ENCODE peak calls at places on chromosomes 2 and 18, in four cellular contexts. M is A549, J is HepG2, K is H1. H is an unnamed sample.

GRCh38 chr2:1675633-1676032 is 68.7 kb downstream of the PXDN start:
- DNase-seq in M (peak), J (no peak), K (no peak), H (no peak)

GRCh38 chr18:3177902-3178687 is 41.7 kb downstream of the MYOM1 start:
- DNase-seq in M (no peak), J (no peak), K (no peak), H (peak)

GRCh38 chr2:160205511-160205910 is 5.4 kb upstream of the ITGB6 start:
- DNase-seq in M (peak), J (peak), K (no peak), H (no peak)

GRCh38 chr2:182452456-182452990 is 25.7 kb upstream of the PDE1A start:
- DNase-seq in M (no peak), J (no peak), K (no peak), H (no peak)

GRCh38 chr2:160516547-160517365 is 23.1 kb upstream of the RBMS1 start:
- DNase-seq in M (no peak), J (no peak), K (no peak), H (no peak)

GRCh38 chr2:128384956-128385355 is 66.3 kb upstream of the HS6ST1 start:
- DNase-seq in M (no peak), J (no peak), K (no peak), H (no peak)

GRCh38 chr2:85266424-85267041 is 61.3 kb downstream of the TGOLN2 start:
- DNase-seq in M (peak), J (peak), K (no peak), H (peak)

GRCh38 chr2:179814050-179814449 is 47.4 kb downstream of the ZNF385B start:
- DNase-seq in M (no peak), J (no peak), K (no peak), H (no peak)

GRCh38 chr2:171136024-171136423 is 24.7 kb downstream of the TLK1 start:
- DNase-seq in M (no peak), J (no peak), K (no peak), H (no peak)

GRCh38 chr2:240786871-240787311 is 33.1 kb downstream of the KIF1A start:
- DNase-seq in M (no peak), J (no peak), K (no peak), H (no peak)

GRCh38 chr2:196277002-196277401 is 105.6 kb upstream of the STK17B start:
- DNase-seq in M (no peak), J (no peak), K (no peak), H (peak)

GRCh38 chr2:196275646-196276352 is 104.4 kb upstream of the STK17B start:
- DNase-seq in M (peak), J (no peak), K (no peak), H (no peak)

GRCh38 chr2:196271786-196272185 is 100.4 kb upstream of the STK17B start:
- DNase-seq in M (no peak), J (no peak), K (no peak), H (no peak)

GRCh38 chr2:196276421-196276820 is 105.0 kb upstream of the STK17B start:
- DNase-seq in M (no peak), J (peak), K (no peak), H (no peak)

GRCh38 chr2:196274387-196274809 is 103.0 kb upstream of the STK17B start:
- DNase-seq in M (no peak), J (no peak), K (no peak), H (no peak)
- TF ChIP-seq PHF8 in M (no peak), J (no peak), K (no peak), H (no peak)

DNA sequence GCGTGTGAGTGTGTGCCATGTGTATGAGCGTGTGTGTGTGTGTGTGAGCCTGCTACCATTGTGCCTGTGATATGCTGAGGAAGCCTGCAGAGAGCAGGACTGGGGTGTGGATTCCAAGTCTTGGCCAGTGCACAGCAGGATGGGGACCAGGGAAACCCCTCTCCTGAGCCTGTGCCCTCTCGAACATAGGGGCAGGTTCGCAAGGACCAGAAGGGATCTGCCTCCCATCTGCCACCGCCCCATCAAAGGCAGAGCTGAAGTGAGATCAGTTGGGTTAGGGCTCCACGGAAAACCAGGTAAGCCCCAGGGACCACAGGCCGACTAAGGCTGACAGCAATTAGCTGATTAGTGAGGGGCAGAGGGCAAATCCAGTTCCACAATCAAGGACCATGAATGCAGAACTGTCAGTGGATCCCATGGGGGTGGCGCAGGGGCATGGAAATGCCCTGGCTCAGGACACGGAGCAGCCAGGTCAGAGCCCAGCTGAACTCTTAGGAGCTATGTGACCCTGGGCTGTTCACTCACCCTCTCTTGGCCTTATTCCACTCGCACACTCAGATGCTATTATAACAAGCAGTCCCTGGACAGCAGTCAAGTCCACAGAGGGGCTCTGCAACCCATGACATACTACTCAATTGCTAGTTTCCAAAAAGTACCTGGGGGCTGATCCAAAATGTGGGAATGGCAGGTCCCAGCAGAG is 84.2 kb upstream of the ID2 start:
- DNase-seq in M (no peak), J (no peak), K (no peak), H (no peak)
- TF ChIP-seq PHF8 in M (no peak), J (no peak), K (no peak), H (no peak)

GRCh38 chr18:47417807-47418206 is 166.3 kb upstream of the SKOR2 start:
- DNase-seq in M (no peak), J (no peak), K (no peak), H (no peak)
- TF ChIP-seq PHF8 in M (no peak), J (no peak), K (no peak), H (no peak)

GRCh38 chr18:35345460-35345921 is 1.3 kb upstream of the ZNF24 start:
- DNase-seq in M (no peak), J (peak), K (no peak), H (peak)
- TF ChIP-seq PHF8 in M (no peak), J (no peak), K (no peak), H (no peak)

GRCh38 chr18:37483984-37484892 is 81.4 kb downstream of the CELF4 start:
- DNase-seq in M (no peak), J (no peak), K (peak), H (no peak)
- TF ChIP-seq PHF8 in M (no peak), J (no peak), K (no peak), H (no peak)

DNA sequence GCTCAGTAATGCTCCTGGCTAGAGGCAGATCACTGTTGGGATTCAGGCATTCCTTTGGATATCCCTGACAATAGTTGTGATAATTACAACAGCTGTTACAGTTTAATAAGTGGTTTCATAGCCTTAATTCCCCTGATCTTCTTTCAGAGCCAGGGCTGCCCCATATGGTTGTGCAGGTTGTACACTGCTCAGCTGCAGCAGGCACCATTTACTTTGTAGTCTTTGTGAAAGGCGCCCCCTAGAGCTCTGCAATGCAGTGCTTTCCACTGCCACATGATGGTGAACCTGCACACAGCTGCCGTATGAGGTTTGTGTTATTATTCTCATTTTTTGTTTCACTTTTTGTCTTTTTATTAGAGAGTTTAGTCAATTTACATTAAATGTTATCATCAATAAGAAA is 239.1 kb downstream of the KCNS3 start:
- DNase-seq in M (peak), J (peak), K (no peak), H (no peak)
- TF ChIP-seq PHF8 in M (no peak), J (no peak), K (no peak), H (no peak)

GRCh38 chr18:48490641-48491040 is 48.2 kb upstream of the CTIF start:
- DNase-seq in M (no peak), J (no peak), K (no peak), H (no peak)

GRCh38 chr18:48485828-48486405 is 52.9 kb upstream of the CTIF start:
- DNase-seq in M (no peak), J (peak), K (no peak), H (no peak)

GRCh38 chr18:48486762-48487161 is 52.1 kb upstream of the CTIF start:
- DNase-seq in M (peak), J (no peak), K (no peak), H (no peak)

GRCh38 chr18:48492880-48493279 is 46.0 kb upstream of the CTIF start:
- DNase-seq in M (no peak), J (no peak), K (no peak), H (no peak)

DNA sequence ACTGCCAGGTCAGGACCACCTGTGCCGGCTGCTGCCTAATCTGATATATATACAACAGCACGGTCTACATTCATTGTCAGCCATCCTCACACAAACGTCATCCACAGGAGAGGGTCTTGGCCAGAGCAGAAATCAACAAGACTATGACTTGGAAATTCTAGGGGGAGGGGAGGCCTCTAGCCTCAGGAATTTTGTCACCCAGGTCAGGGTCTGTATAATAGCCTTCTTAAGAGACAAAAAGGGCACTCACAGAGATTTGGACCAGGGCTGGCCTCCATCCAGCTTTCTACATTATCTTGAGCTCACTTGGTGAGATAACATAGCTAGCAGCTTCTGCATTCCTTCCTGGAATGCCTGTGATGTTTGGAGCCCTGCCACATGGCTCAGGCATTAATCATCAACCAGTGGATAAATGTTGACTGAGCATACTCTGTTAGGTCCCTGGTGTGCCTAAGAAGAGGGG is 50.4 kb upstream of the CTIF start:
- DNase-seq in M (peak), J (peak), K (no peak), H (no peak)
- TF ChIP-seq PHF8 in M (no peak), J (no peak), K (no peak), H (no peak)

GRCh38 chr18:21499997-21500396 is 100.5 kb downstream of the ESCO1 start:
- DNase-seq in M (no peak), J (no peak), K (no peak), H (no peak)

GRCh38 chr18:21490745-21491144 is 109.8 kb downstream of the ESCO1 start:
- DNase-seq in M (no peak), J (no peak), K (no peak), H (no peak)

DNA sequence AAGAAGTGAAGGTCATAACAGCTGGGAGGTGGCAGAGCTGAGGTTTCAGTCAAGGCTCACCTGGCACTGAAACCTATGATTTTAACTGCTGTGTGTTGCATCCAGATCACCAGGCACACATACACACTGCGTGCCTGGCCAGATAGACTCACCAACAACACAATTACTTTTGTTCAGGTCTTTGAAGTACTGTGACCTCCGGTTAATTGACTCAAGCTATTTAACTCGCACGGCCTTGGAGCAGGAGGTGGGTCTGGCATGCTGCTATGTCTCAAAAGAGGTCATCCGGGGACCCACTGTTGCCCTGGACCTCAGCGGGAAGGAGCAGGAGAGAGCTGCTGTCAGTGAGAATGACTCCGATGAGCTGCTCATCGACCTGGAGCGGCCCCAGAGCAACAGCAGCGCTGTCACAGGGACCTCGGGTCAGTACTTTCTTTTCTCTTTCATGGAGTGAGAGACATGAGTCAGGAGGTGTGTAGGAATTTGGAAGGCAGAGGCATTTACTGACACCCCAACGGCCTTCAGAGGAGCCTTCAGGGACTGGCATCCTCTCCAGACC is 104.1 kb downstream of the ESCO1 start:
- DNase-seq in M (no peak), J (peak), K (no peak), H (no peak)
- TF ChIP-seq PHF8 in M (no peak), J (no peak), K (no peak), H (no peak)

DNA sequence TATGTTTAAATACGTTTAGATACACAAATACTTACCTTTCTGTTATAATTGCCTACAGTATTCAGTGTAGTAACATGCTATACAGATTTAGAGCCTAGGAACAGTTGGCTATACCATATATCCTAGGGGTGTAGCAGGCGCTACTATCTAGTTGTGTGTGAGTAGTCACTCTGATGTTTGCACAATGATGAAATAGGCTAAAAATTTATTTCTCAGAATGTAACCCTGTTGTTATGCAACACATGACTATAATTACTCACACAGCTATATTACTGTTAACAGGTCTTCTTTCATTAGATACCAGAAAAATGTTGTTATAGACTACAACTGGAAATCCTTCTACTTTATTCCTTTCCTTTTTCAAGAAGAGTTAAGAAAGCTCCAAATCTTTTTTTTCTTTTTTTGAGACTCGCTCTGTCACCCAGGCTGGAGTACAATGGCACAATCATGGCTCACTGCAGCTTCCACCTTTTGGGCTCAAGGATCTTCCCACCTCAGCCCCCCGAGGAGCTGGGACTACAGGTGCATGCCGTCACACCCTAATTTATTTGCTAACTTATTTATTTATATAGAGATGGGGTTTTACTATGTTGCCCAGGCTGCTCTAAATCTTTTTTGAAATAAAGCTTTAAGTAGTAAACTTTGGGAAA is 48.5 kb downstream of the C2orf74 start:
- DNase-seq in M (peak), J (peak), K (no peak), H (no peak)
- TF ChIP-seq PHF8 in M (no peak), J (no peak), K (no peak), H (no peak)

H was measured in K562.